ENCODE peak calls at places on chromosomes 16 and 17, in five cellular contexts. One of them, this sample, is unnamed. For H3K4me1, the result is how much of the 10 kb centered on the place peaks cover.

GRCh38 chr17:75806822-75807500 is 22.4 kb downstream of the UNK start:
- DNase-seq in lung: no peak
- DNase-seq in CD4-positive, CD25-positive, alpha-beta regulatory T cell: no peak
- DNase-seq in mesendoderm: no peak
- DNase-seq in sigmoid colon: no peak
- DNase-seq in this sample: no peak

GRCh38 chr16:85675528-85675927 is 13.2 kb downstream of the GINS2 start:
- DNase-seq in lung: no peak
- DNase-seq in CD4-positive, CD25-positive, alpha-beta regulatory T cell: peak
- DNase-seq in mesendoderm: no peak
- DNase-seq in sigmoid colon: no peak
- DNase-seq in this sample: no peak

GRCh38 chr16:61564741-61565140 is 471.5 kb downstream of the CDH8 start:
- DNase-seq in lung: no peak
- DNase-seq in CD4-positive, CD25-positive, alpha-beta regulatory T cell: no peak
- DNase-seq in mesendoderm: no peak
- DNase-seq in sigmoid colon: no peak
- DNase-seq in this sample: no peak

GRCh38 chr17:332023-332422 is 20.6 kb downstream of the RPH3AL start:
- DNase-seq in lung: no peak
- DNase-seq in CD4-positive, CD25-positive, alpha-beta regulatory T cell: no peak
- DNase-seq in mesendoderm: no peak
- DNase-seq in sigmoid colon: peak
- DNase-seq in this sample: no peak

GRCh38 chr17:9225305-9226101 is 204.2 kb downstream of the NTN1 start:
- DNase-seq in lung: no peak
- DNase-seq in CD4-positive, CD25-positive, alpha-beta regulatory T cell: no peak
- DNase-seq in mesendoderm: peak
- DNase-seq in sigmoid colon: peak
- DNase-seq in this sample: no peak

GRCh38 chr17:74202879-74203432 is 522 bp upstream of the RPL38 start:
- DNase-seq in lung: no peak
- DNase-seq in CD4-positive, CD25-positive, alpha-beta regulatory T cell: no peak
- DNase-seq in mesendoderm: no peak
- DNase-seq in sigmoid colon: no peak
- DNase-seq in this sample: no peak

GRCh38 chr17:56909742-56910508 is 3.9 kb downstream of the TRIM25 start:
- DNase-seq in lung: peak
- DNase-seq in CD4-positive, CD25-positive, alpha-beta regulatory T cell: no peak
- DNase-seq in mesendoderm: no peak
- DNase-seq in sigmoid colon: no peak
- DNase-seq in this sample: no peak

GRCh38 chr17:78820841-78821240 is 19.8 kb downstream of the USP36 start:
- DNase-seq in lung: no peak
- DNase-seq in CD4-positive, CD25-positive, alpha-beta regulatory T cell: no peak
- DNase-seq in mesendoderm: no peak
- DNase-seq in sigmoid colon: no peak
- DNase-seq in this sample: no peak

GRCh38 chr16:54177857-54178490 is 108.6 kb downstream of the IRX3 start:
- DNase-seq in lung: no peak
- DNase-seq in CD4-positive, CD25-positive, alpha-beta regulatory T cell: no peak
- DNase-seq in mesendoderm: no peak
- DNase-seq in sigmoid colon: no peak
- DNase-seq in this sample: no peak

GRCh38 chr17:3961564-3962047 is 2.6 kb downstream of the ATP2A3 start:
- DNase-seq in lung: no peak
- DNase-seq in CD4-positive, CD25-positive, alpha-beta regulatory T cell: peak
- DNase-seq in mesendoderm: no peak
- DNase-seq in sigmoid colon: no peak
- DNase-seq in this sample: peak

GRCh38 chr16:21647562-21648164 is 4.7 kb downstream of the IGSF6 start:
- DNase-seq in lung: no peak
- DNase-seq in CD4-positive, CD25-positive, alpha-beta regulatory T cell: no peak
- DNase-seq in mesendoderm: no peak
- DNase-seq in sigmoid colon: no peak
- DNase-seq in this sample: no peak

GRCh38 chr17:10233157-10233556 is 34.8 kb upstream of the GAS7 start:
- DNase-seq in lung: no peak
- DNase-seq in CD4-positive, CD25-positive, alpha-beta regulatory T cell: no peak
- DNase-seq in mesendoderm: no peak
- DNase-seq in sigmoid colon: no peak
- DNase-seq in this sample: no peak

GRCh38 chr17:16354585-16354984 is 1.3 kb upstream of the CENPV start:
- DNase-seq in lung: no peak
- DNase-seq in CD4-positive, CD25-positive, alpha-beta regulatory T cell: no peak
- DNase-seq in mesendoderm: no peak
- DNase-seq in sigmoid colon: peak
- DNase-seq in this sample: no peak

GRCh38 chr16:4021070-4021779 is 95.0 kb downstream of the ADCY9 start:
- DNase-seq in lung: peak
- DNase-seq in CD4-positive, CD25-positive, alpha-beta regulatory T cell: no peak
- DNase-seq in mesendoderm: no peak
- DNase-seq in sigmoid colon: no peak
- DNase-seq in this sample: no peak

GRCh38 chr17:16989953-16990860 is 18.3 kb upstream of the TNFRSF13B start:
- DNase-seq in lung: no peak
- DNase-seq in CD4-positive, CD25-positive, alpha-beta regulatory T cell: peak
- DNase-seq in mesendoderm: peak
- DNase-seq in sigmoid colon: peak
- DNase-seq in this sample: no peak

GRCh38 chr17:21452377-21453143 is 76.4 kb downstream of the KCNJ12 start:
- DNase-seq in lung: peak
- DNase-seq in CD4-positive, CD25-positive, alpha-beta regulatory T cell: peak
- DNase-seq in mesendoderm: peak
- DNase-seq in sigmoid colon: peak
- DNase-seq in this sample: peak

GRCh38 chr16:13453325-13453724 is 466.6 kb upstream of the ERCC4 start:
- DNase-seq in lung: no peak
- DNase-seq in CD4-positive, CD25-positive, alpha-beta regulatory T cell: no peak
- DNase-seq in mesendoderm: no peak
- DNase-seq in sigmoid colon: no peak
- DNase-seq in this sample: no peak

GRCh38 chr17:3983945-3984484 is 19.8 kb upstream of the ATP2A3 start:
- DNase-seq in lung: no peak
- DNase-seq in CD4-positive, CD25-positive, alpha-beta regulatory T cell: no peak
- DNase-seq in mesendoderm: peak
- DNase-seq in sigmoid colon: no peak
- DNase-seq in this sample: no peak

GRCh38 chr16:82031116-82032084 is 3.7 kb upstream of the HSD17B2 start:
- DNase-seq in lung: no peak
- DNase-seq in CD4-positive, CD25-positive, alpha-beta regulatory T cell: no peak
- DNase-seq in mesendoderm: peak
- DNase-seq in sigmoid colon: no peak
- DNase-seq in this sample: no peak

GRCh38 chr16:75252946-75253911 is 1.8 kb upstream of the BCAR1 start:
- DNase-seq in lung: peak
- DNase-seq in CD4-positive, CD25-positive, alpha-beta regulatory T cell: no peak
- DNase-seq in mesendoderm: peak
- DNase-seq in sigmoid colon: peak
- DNase-seq in this sample: no peak

GRCh38 chr16:14028207-14028606 is 42.9 kb upstream of the MRTFB start:
- DNase-seq in lung: no peak
- DNase-seq in CD4-positive, CD25-positive, alpha-beta regulatory T cell: no peak
- DNase-seq in mesendoderm: no peak
- DNase-seq in sigmoid colon: no peak
- DNase-seq in this sample: no peak

GRCh38 chr17:4514206-4514605 is 15.5 kb downstream of the SPNS2 start:
- DNase-seq in lung: peak
- DNase-seq in CD4-positive, CD25-positive, alpha-beta regulatory T cell: no peak
- DNase-seq in mesendoderm: peak
- DNase-seq in sigmoid colon: peak
- DNase-seq in this sample: no peak

GRCh38 chr17:76981545-76982295 is 113.5 kb downstream of the MGAT5B start:
- DNase-seq in lung: no peak
- DNase-seq in CD4-positive, CD25-positive, alpha-beta regulatory T cell: no peak
- DNase-seq in mesendoderm: no peak
- DNase-seq in sigmoid colon: no peak
- DNase-seq in this sample: no peak

GRCh38 chr17:33049781-33050414 is 58.3 kb downstream of the SPACA3 start:
- DNase-seq in lung: no peak
- DNase-seq in CD4-positive, CD25-positive, alpha-beta regulatory T cell: peak
- DNase-seq in mesendoderm: peak
- DNase-seq in sigmoid colon: no peak
- DNase-seq in this sample: peak

GRCh38 chr17:51439395-51440229 is 179.3 kb downstream of the UTP18 start:
- DNase-seq in lung: no peak
- DNase-seq in CD4-positive, CD25-positive, alpha-beta regulatory T cell: peak
- DNase-seq in mesendoderm: peak
- DNase-seq in sigmoid colon: no peak
- DNase-seq in this sample: no peak

DNA sequence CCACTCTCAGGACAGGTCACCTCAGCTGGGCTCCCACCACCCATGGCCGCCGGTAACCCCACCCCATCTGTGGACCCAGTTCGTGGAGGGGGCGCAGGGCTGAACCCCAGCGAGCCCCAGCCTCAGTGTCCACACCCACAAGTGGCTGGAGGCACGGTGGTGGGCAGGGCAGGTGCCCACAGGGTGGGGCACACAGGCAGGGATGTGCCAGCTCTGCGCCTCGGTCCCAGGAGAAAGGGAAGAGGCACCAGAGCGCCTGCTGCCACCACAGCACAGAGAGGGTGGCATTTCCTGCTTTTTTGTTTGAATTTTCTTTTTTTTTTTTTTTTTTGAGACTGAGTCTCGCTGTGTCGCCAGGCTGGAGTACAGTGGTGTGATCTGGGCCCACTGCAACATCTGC is 19.0 kb downstream of the ZFPM1 start:
- DNase-seq in lung: no peak
- DNase-seq in CD4-positive, CD25-positive, alpha-beta regulatory T cell: no peak
- DNase-seq in mesendoderm: no peak
- DNase-seq in sigmoid colon: no peak
- DNase-seq in this sample: no peak
- H3K4me1 ChIP-seq in lung: under half
- H3K4me1 ChIP-seq in CD4-positive, CD25-positive, alpha-beta regulatory T cell: under half
- H3K4me1 ChIP-seq in mesendoderm: under half
- H3K4me1 ChIP-seq in sigmoid colon: under half
- H3K4me1 ChIP-seq in this sample: half or more

GRCh38 chr17:72119963-72120877 is 600 bp upstream of the SOX9 start:
- DNase-seq in lung: peak
- DNase-seq in CD4-positive, CD25-positive, alpha-beta regulatory T cell: no peak
- DNase-seq in mesendoderm: peak
- DNase-seq in sigmoid colon: peak
- DNase-seq in this sample: no peak
- H3K4me1 ChIP-seq in lung: under half
- H3K4me1 ChIP-seq in CD4-positive, CD25-positive, alpha-beta regulatory T cell: under half
- H3K4me1 ChIP-seq in mesendoderm: under half
- H3K4me1 ChIP-seq in sigmoid colon: under half
- H3K4me1 ChIP-seq in this sample: under half

DNA sequence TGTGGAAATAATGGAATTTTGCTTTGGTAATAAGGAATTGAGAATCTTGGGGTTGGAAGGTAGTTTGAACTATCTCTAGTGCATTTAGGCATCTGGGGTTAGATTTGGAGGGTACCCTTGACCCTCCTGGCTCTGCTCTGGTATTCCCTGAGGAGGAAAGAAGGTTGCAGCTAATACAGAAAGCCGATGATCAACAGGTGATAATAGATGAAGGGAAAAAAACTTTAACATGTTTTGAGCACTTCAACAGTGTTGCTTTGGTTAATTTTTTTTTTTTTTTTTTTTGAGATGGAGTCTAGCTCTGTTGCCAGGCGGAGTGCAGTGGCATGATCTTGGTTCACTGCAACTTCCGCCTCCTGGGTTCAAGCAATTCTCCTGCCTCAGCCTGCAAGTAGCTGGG is 4.8 kb downstream of the KAT7 start:
- DNase-seq in lung: no peak
- DNase-seq in CD4-positive, CD25-positive, alpha-beta regulatory T cell: no peak
- DNase-seq in mesendoderm: no peak
- DNase-seq in sigmoid colon: no peak
- DNase-seq in this sample: no peak
- H3K4me1 ChIP-seq in lung: under half
- H3K4me1 ChIP-seq in CD4-positive, CD25-positive, alpha-beta regulatory T cell: under half
- H3K4me1 ChIP-seq in mesendoderm: under half
- H3K4me1 ChIP-seq in sigmoid colon: under half
- H3K4me1 ChIP-seq in this sample: under half

GRCh38 chr16:58034786-58035185 is 9.2 kb downstream of the MMP15 start:
- DNase-seq in lung: no peak
- DNase-seq in CD4-positive, CD25-positive, alpha-beta regulatory T cell: no peak
- DNase-seq in mesendoderm: no peak
- DNase-seq in sigmoid colon: no peak
- DNase-seq in this sample: no peak
- H3K4me1 ChIP-seq in lung: under half
- H3K4me1 ChIP-seq in CD4-positive, CD25-positive, alpha-beta regulatory T cell: under half
- H3K4me1 ChIP-seq in mesendoderm: under half
- H3K4me1 ChIP-seq in sigmoid colon: under half
- H3K4me1 ChIP-seq in this sample: under half

GRCh38 chr17:42536372-42537155 is 523 bp downstream of the NAGLU start:
- DNase-seq in lung: peak
- DNase-seq in CD4-positive, CD25-positive, alpha-beta regulatory T cell: peak
- DNase-seq in mesendoderm: peak
- DNase-seq in sigmoid colon: peak
- DNase-seq in this sample: no peak
- H3K4me1 ChIP-seq in lung: under half
- H3K4me1 ChIP-seq in CD4-positive, CD25-positive, alpha-beta regulatory T cell: under half
- H3K4me1 ChIP-seq in mesendoderm: under half
- H3K4me1 ChIP-seq in sigmoid colon: under half
- H3K4me1 ChIP-seq in this sample: under half

GRCh38 chr17:18990331-18990730 is 14.2 kb downstream of the FAM83G start:
- DNase-seq in lung: no peak
- DNase-seq in CD4-positive, CD25-positive, alpha-beta regulatory T cell: no peak
- DNase-seq in mesendoderm: no peak
- DNase-seq in sigmoid colon: no peak
- DNase-seq in this sample: no peak

GRCh38 chr17:18993876-18994275 is 10.7 kb downstream of the FAM83G start:
- DNase-seq in lung: no peak
- DNase-seq in CD4-positive, CD25-positive, alpha-beta regulatory T cell: no peak
- DNase-seq in mesendoderm: no peak
- DNase-seq in sigmoid colon: no peak
- DNase-seq in this sample: no peak

GRCh38 chr17:18994626-18995025 is 9.9 kb downstream of the FAM83G start:
- DNase-seq in lung: no peak
- DNase-seq in CD4-positive, CD25-positive, alpha-beta regulatory T cell: no peak
- DNase-seq in mesendoderm: no peak
- DNase-seq in sigmoid colon: no peak
- DNase-seq in this sample: no peak

GRCh38 chr17:18991531-18992315 is 12.8 kb downstream of the FAM83G start:
- DNase-seq in lung: no peak
- DNase-seq in CD4-positive, CD25-positive, alpha-beta regulatory T cell: no peak
- DNase-seq in mesendoderm: no peak
- DNase-seq in sigmoid colon: no peak
- DNase-seq in this sample: no peak

GRCh38 chr17:18992454-18993130 is 12.0 kb downstream of the FAM83G start:
- DNase-seq in lung: peak
- DNase-seq in CD4-positive, CD25-positive, alpha-beta regulatory T cell: peak
- DNase-seq in mesendoderm: no peak
- DNase-seq in sigmoid colon: no peak
- DNase-seq in this sample: peak
- H3K4me1 ChIP-seq in lung: under half
- H3K4me1 ChIP-seq in CD4-positive, CD25-positive, alpha-beta regulatory T cell: under half
- H3K4me1 ChIP-seq in mesendoderm: under half
- H3K4me1 ChIP-seq in sigmoid colon: under half
- H3K4me1 ChIP-seq in this sample: under half

This sample was measured in CD8-positive, alpha-beta memory T cell.